ENCODE peak calls at places on chromosomes 13 and 19, in six cellular contexts. J is IMR-90, X is neuronal stem cell, B is mesenchymal stem cell, G is H1, W is H9. T is an unnamed sample.

GRCh38 chr19:45629704-45630103 is 9.5 kb downstream of the EML2 start:
- DNase-seq in G (no peak), W (no peak), B (no peak), X (no peak), J (no peak), T (no peak)

GRCh38 chr19:38683393-38684077 is 36.1 kb downstream of the ACTN4 start:
- DNase-seq in G (peak; percentile 85), J (peak; percentile 85), B (peak; percentile 92), X (no peak), W (peak; percentile 96), T (peak; percentile 97)

GRCh38 chr19:36528921-36529518 is 949 bp upstream of the ZNF260 start:
- DNase-seq in W (peak; percentile 30), G (no peak), B (no peak), J (no peak), X (no peak), T (no peak)

GRCh38 chr13:44758595-44759221 is 182.6 kb upstream of the TSC22D1 start:
- DNase-seq in G (no peak), W (no peak), J (peak; percentile 98), X (no peak), B (peak; percentile 91), T (peak; percentile 84)

GRCh38 chr19:45526143-45526542 is 18.9 kb downstream of the VASP start:
- DNase-seq in G (peak; percentile 61), X (peak; percentile 68), W (peak; percentile 94), J (peak; percentile 55), B (peak; percentile 77), T (no peak)

GRCh38 chr19:58557253-58558065 is 952 bp downstream of the UBE2M start:
- DNase-seq in J (no peak), W (no peak), B (no peak), G (no peak), X (no peak), T (no peak)

GRCh38 chr19:14089412-14089661 is 1.2 kb downstream of the SAMD1 start:
- DNase-seq in W (no peak), G (no peak), B (no peak), J (no peak), X (no peak), T (no peak)

GRCh38 chr19:7236153-7236552 is 58.1 kb downstream of the INSR start:
- DNase-seq in X (no peak), B (no peak), J (no peak), W (no peak), G (no peak), T (no peak)

GRCh38 chr13:86201477-86201876 is 402.3 kb upstream of the SLITRK6 start:
- DNase-seq in B (no peak), J (no peak), G (no peak), W (no peak), X (no peak), T (no peak)

GRCh38 chr13:59687028-59687427 is 476.7 kb downstream of the DIAPH3 start:
- DNase-seq in X (no peak), G (no peak), W (no peak), B (no peak), J (no peak), T (no peak)

GRCh38 chr19:28943651-28944050 is 269.3 kb downstream of the UQCRFS1 start:
- DNase-seq in W (peak; percentile 60), J (no peak), X (no peak), G (no peak), B (no peak), T (no peak)

GRCh38 chr13:42355118-42355840 is 83.3 kb downstream of the AKAP11 start:
- DNase-seq in W (no peak), X (no peak), G (no peak), B (no peak), J (no peak), T (no peak)

GRCh38 chr19:52351512-52351911 is 15.5 kb downstream of the ZNF610 start:
- DNase-seq in X (no peak), W (peak; percentile 85), G (no peak), B (no peak), J (no peak), T (no peak)

GRCh38 chr13:110226051-110226562 is 80.8 kb downstream of the COL4A1 start:
- DNase-seq in W (no peak), X (no peak), J (peak; percentile 64), G (no peak), B (peak; percentile 77), T (peak; percentile 95)

GRCh38 chr13:74270018-74270417 is 135.8 kb upstream of the KLF12 start:
- DNase-seq in B (no peak), G (no peak), J (peak; percentile 10), W (no peak), X (no peak), T (no peak)
- H3K14ac ChIP-seq in B (no peak overlapping the region), G (no peak overlapping the region), J (no peak overlapping the region), W (no peak overlapping the region), X (no peak overlapping the region), T (no peak overlapping the region)

DNA sequence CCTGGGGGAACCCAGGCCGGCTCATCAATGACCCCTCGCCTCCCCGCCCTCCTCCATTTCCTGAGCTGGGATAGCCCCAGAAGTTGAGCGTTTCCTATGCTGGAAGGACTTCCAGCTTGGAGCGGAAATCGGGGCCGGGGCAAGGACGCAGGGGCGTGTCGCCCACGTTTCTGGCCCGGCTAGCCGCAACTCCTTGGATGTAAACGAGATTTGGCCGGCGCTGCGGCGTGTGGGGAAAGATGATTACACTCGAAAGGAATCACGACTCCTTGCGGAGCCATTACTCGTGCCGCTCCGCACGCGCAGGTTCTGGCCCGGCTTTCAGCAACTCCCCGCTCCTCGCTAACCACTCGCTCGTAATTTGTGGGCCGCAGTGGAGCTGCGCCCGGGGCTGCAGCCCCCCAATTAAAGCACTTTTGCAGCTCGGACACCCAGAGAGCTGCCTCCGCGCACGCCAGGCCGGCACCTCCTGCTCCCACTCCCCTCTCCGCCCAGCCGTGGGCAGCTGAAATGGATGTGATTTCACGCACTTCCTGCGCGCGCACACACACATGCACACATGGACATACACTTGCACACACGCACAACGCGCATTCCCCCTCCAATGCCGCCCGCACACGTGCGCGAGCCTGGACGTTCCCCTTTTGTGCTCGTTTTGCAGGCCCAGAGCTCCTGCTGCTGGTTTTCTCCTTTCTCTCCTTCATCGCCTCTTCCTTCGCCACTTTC is 15.7 kb downstream of the ZIC5 start:
- DNase-seq in B (no peak), J (peak; percentile 17), G (no peak), X (no peak), W (peak; percentile 47), T (no peak)
- H3K23ac ChIP-seq in B (no peak overlapping the region), J (no peak overlapping the region), G (no peak overlapping the region), X (peak overlapping the region; percentile 83), W (no peak overlapping the region), T (peak overlapping the region; percentile 79)

DNA sequence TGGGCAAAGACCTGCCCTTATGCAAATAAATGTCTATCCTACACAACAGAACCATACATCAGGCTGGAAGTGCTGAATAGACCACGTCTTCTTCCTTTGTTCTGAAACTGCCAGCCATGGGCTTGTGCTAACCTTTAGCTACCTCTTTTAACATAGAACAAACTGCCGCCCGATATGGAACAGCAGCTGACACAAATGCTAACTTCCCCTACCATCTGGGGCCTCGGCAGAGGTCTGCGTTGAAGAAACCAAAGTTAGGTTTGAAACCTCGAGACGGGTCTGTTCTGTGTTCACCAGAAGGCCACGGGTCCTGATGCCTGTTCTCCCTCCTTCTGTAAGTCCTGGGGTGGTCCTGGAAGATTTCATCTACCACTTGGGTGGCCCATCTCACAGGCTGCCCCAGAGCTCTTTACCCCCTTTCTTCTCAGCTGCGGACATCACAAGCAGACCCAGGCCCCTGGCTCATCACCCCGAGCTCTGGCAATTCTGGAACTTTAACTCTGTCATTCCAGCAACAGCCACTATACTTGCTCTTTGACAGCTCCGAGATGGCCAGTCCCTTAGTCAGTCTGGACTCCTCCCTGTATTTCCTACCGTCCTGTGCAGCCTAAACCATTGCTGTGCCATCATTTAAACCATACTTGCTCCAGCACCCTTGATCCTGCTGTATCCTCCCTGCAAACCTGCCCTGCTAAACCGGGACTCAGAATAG is 146.7 kb downstream of the USP12 start:
- DNase-seq in J (no peak), X (no peak), W (peak; percentile 18), B (no peak), G (no peak), T (no peak)
- H3K14ac ChIP-seq in J (no peak overlapping the region), X (no peak overlapping the region), W (no peak overlapping the region), B (no peak overlapping the region), G (no peak overlapping the region), T (no peak overlapping the region)

DNA sequence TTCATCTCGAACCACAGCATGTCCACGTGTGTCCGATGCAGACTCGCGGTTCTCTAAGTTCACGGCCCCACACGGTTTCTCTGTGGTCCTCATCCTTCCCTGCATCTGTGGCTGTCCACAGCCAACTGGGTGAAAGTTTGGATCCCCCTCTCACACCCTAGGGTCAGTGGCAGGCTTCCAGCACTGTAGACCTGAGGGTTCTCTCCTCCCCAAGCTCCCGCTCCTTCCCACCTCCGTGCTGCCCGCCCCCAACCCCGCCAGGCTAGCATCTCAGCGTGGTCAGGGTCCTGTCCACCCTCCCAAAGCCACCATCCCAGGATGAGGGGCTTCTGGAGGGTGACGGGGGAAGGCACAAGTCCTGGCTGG is 3.0 kb downstream of the ANGPTL4 start:
- DNase-seq in B (no peak), J (no peak), W (no peak), G (no peak), X (no peak), T (peak; percentile 50)
- H3K23ac ChIP-seq in B (no peak overlapping the region), J (peak overlapping the region; percentile 39), W (no peak overlapping the region), G (no peak overlapping the region), X (peak overlapping the region; percentile 3), T (no peak overlapping the region)

DNA sequence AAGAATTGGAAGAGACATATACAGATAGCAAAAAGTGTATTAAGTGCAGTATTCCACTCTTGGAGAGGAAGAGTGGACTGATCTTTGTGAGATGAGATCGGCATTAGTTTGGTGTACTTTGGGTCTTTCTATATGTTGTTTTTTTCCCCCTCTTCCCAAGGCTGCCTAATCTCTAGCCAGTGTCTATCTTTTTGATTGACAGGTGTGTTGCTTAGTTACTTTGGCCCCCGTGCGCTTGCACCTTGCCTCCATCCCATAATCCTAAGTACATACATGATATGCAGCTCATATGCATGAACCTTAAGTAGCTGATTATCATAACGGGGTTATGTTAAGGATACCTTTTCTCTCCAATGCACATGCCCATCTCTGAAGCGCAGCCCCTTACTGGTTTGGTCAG is 4.3 kb upstream of the SLC7A10 start:
- DNase-seq in J (no peak), B (no peak), X (no peak), G (no peak), W (no peak), T (no peak)
- H3K14ac ChIP-seq in J (no peak overlapping the region), B (no peak overlapping the region), X (peak overlapping the region; percentile 32), G (no peak overlapping the region), W (no peak overlapping the region), T (no peak overlapping the region)

DNA sequence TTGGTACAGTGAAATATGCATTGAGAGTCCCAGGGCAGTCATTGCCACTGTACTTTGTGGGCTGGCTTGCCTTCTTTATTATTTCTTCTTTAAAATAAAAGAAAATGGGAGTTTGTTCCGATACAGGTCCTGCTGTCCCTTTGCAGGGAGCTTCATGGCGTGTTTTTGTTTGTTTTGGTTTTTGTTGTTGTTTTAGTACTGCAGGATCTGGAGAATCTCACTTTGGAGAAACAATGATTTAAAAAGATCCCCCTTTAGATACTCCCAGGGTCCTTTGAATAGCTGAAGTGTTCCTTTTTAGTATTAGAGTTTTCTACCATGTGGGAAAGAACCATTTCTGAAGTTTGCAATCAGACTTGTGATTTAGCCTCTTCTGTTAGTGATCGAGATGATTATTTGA is 11.1 kb downstream of the CHAF1A start:
- DNase-seq in B (no peak), J (no peak), G (no peak), W (no peak), X (no peak), T (no peak)
- H3K23ac ChIP-seq in B (no peak overlapping the region), J (no peak overlapping the region), G (no peak overlapping the region), W (no peak overlapping the region), X (no peak overlapping the region), T (no peak overlapping the region)

T was measured in trophoblast cell.